ENCODE peak calls at places on chromosome 14, in nine cellular contexts. One of them, this sample, is unnamed.

GRCh38 chr14:60684203-60684602 is 34.9 kb upstream of the SIX1 start:
- DNase-seq in uterus: no peak
- DNase-seq in lower lobe of right lung: no peak
- DNase-seq in AG04449: no peak
- DNase-seq in mesothelial cell of epicardium: no peak
- DNase-seq in pancreas: no peak
- DNase-seq in fibroblast of mammary gland: peak; percentile 27
- DNase-seq in mammary epithelial cell: no peak
- DNase-seq in H9: no peak
- DNase-seq in this sample: no peak

GRCh38 chr14:81323621-81324400 is 76.3 kb downstream of the STON2 start:
- DNase-seq in uterus: no peak
- DNase-seq in AG04449: no peak
- DNase-seq in H9: peak; percentile 79
- DNase-seq in lower lobe of right lung: peak; percentile 47
- DNase-seq in pancreas: no peak
- DNase-seq in mammary epithelial cell: peak; percentile 90
- DNase-seq in mesothelial cell of epicardium: peak; percentile 28
- DNase-seq in fibroblast of mammary gland: no peak
- DNase-seq in this sample: peak; percentile 52

GRCh38 chr14:69554500-69554899 is 20.2 kb downstream of the CCDC177 start:
- DNase-seq in pancreas: no peak
- DNase-seq in H9: no peak
- DNase-seq in mesothelial cell of epicardium: no peak
- DNase-seq in fibroblast of mammary gland: peak; percentile 25
- DNase-seq in lower lobe of right lung: no peak
- DNase-seq in AG04449: no peak
- DNase-seq in uterus: no peak
- DNase-seq in mammary epithelial cell: no peak
- DNase-seq in this sample: no peak

GRCh38 chr14:99191663-99192621 is 80.1 kb downstream of the BCL11B start:
- DNase-seq in mesothelial cell of epicardium: no peak
- DNase-seq in fibroblast of mammary gland: peak; percentile 46
- DNase-seq in mammary epithelial cell: peak; percentile 51
- DNase-seq in uterus: peak; percentile 67
- DNase-seq in lower lobe of right lung: no peak
- DNase-seq in pancreas: peak; percentile 60
- DNase-seq in H9: no peak
- DNase-seq in AG04449: peak; percentile 5
- DNase-seq in this sample: no peak

GRCh38 chr14:102015045-102015685 is 50.8 kb downstream of the DYNC1H1 start:
- DNase-seq in H9: no peak
- DNase-seq in pancreas: no peak
- DNase-seq in fibroblast of mammary gland: peak; percentile 32
- DNase-seq in mammary epithelial cell: no peak
- DNase-seq in mesothelial cell of epicardium: no peak
- DNase-seq in lower lobe of right lung: no peak
- DNase-seq in AG04449: no peak
- DNase-seq in uterus: no peak
- DNase-seq in this sample: no peak

GRCh38 chr14:23551266-23552028 is at the start of gene ZFHX2:
- DNase-seq in uterus: peak; percentile 50
- DNase-seq in AG04449: no peak
- DNase-seq in H9: peak; percentile 95
- DNase-seq in fibroblast of mammary gland: peak; percentile 37
- DNase-seq in mesothelial cell of epicardium: peak; percentile 59
- DNase-seq in lower lobe of right lung: peak; percentile 84
- DNase-seq in mammary epithelial cell: peak; percentile 54
- DNase-seq in pancreas: peak; percentile 94
- DNase-seq in this sample: peak; percentile 88

GRCh38 chr14:47665337-47666134 is 9.9 kb downstream of the MDGA2 start:
- DNase-seq in mammary epithelial cell: no peak
- DNase-seq in mesothelial cell of epicardium: no peak
- DNase-seq in fibroblast of mammary gland: no peak
- DNase-seq in H9: no peak
- DNase-seq in lower lobe of right lung: no peak
- DNase-seq in AG04449: no peak
- DNase-seq in pancreas: no peak
- DNase-seq in uterus: no peak
- DNase-seq in this sample: no peak

GRCh38 chr14:61608245-61609142 is 86.8 kb upstream of the HIF1A start:
- DNase-seq in pancreas: no peak
- DNase-seq in lower lobe of right lung: no peak
- DNase-seq in mesothelial cell of epicardium: no peak
- DNase-seq in mammary epithelial cell: no peak
- DNase-seq in AG04449: no peak
- DNase-seq in fibroblast of mammary gland: peak; percentile 54
- DNase-seq in uterus: no peak
- DNase-seq in H9: no peak
- DNase-seq in this sample: no peak

GRCh38 chr14:34465069-34465859 is 3.2 kb upstream of the SPTSSA start:
- DNase-seq in H9: no peak
- DNase-seq in mammary epithelial cell: no peak
- DNase-seq in fibroblast of mammary gland: peak; percentile 55
- DNase-seq in uterus: no peak
- DNase-seq in lower lobe of right lung: no peak
- DNase-seq in pancreas: no peak
- DNase-seq in AG04449: no peak
- DNase-seq in mesothelial cell of epicardium: no peak
- DNase-seq in this sample: no peak

GRCh38 chr14:104423715-104424405 is 155.7 kb upstream of the C14orf180 start:
- DNase-seq in pancreas: no peak
- DNase-seq in uterus: no peak
- DNase-seq in mammary epithelial cell: no peak
- DNase-seq in AG04449: no peak
- DNase-seq in lower lobe of right lung: no peak
- DNase-seq in fibroblast of mammary gland: no peak
- DNase-seq in mesothelial cell of epicardium: no peak
- DNase-seq in H9: no peak
- DNase-seq in this sample: no peak

GRCh38 chr14:104658325-104658712 is 31.1 kb upstream of the INF2 start:
- DNase-seq in uterus: no peak
- DNase-seq in AG04449: no peak
- DNase-seq in lower lobe of right lung: no peak
- DNase-seq in mesothelial cell of epicardium: no peak
- DNase-seq in pancreas: no peak
- DNase-seq in mammary epithelial cell: no peak
- DNase-seq in H9: no peak
- DNase-seq in fibroblast of mammary gland: no peak
- DNase-seq in this sample: no peak

GRCh38 chr14:98698341-98698740 is 573.7 kb downstream of the BCL11B start:
- DNase-seq in fibroblast of mammary gland: no peak
- DNase-seq in mesothelial cell of epicardium: no peak
- DNase-seq in AG04449: no peak
- DNase-seq in uterus: no peak
- DNase-seq in lower lobe of right lung: no peak
- DNase-seq in mammary epithelial cell: no peak
- DNase-seq in pancreas: no peak
- DNase-seq in H9: no peak
- DNase-seq in this sample: no peak

GRCh38 chr14:101774006-101774755 is 12.7 kb downstream of the PPP2R5C start:
- DNase-seq in mesothelial cell of epicardium: no peak
- DNase-seq in fibroblast of mammary gland: no peak
- DNase-seq in lower lobe of right lung: no peak
- DNase-seq in pancreas: no peak
- DNase-seq in AG04449: no peak
- DNase-seq in mammary epithelial cell: no peak
- DNase-seq in uterus: no peak
- DNase-seq in H9: no peak
- DNase-seq in this sample: no peak

GRCh38 chr14:51382506-51382905 is 142.5 kb downstream of the TMX1 start:
- DNase-seq in pancreas: no peak
- DNase-seq in mesothelial cell of epicardium: no peak
- DNase-seq in fibroblast of mammary gland: no peak
- DNase-seq in H9: no peak
- DNase-seq in lower lobe of right lung: no peak
- DNase-seq in AG04449: no peak
- DNase-seq in uterus: no peak
- DNase-seq in mammary epithelial cell: peak; percentile 99
- DNase-seq in this sample: no peak

DNA sequence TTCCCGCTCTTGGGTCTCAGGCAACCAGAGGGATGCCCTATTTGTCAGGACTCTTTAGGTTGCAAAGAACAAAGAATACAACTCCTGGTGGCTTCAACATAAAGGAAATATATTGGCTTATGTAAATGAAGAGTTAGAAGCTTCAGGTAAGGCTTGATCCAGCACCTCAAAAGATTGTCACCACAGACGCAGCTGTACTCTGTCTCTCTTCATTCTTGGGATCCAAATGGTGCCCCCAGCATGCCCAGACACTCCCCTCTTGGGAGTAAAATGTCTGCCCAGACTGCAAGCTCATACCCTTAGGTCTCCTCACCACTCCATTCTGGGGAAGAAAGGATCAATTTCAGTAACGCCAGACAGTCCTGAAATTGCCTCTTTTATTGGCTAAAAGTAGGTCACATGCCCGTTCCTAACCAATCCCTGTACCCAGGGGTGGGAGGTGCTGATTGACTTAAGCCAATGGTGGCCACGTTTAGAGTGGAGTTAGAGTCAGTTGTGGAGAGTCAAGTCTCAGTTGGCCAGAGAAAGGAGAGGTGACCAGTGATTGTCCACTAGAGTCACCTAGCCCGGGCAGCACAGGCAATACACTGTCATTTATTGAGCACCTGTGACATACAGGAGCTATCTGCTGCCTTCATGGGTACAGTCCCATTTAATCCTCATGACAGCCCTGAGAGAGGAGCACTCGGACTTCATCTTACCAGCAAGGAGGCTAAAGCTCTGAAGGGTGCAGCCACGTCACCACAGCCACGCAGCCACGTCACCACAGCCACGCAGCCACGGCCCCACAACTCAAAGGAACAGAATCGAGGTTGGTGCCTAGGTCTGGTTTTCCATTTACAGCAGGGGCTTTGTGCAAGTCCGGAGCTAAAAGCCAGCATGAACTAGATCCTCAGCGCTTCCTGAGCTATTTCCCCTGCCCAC is 19.7 kb upstream of the BEGAIN start:
- DNase-seq in lower lobe of right lung: no peak
- DNase-seq in mesothelial cell of epicardium: no peak
- DNase-seq in AG04449: no peak
- DNase-seq in fibroblast of mammary gland: no peak
- DNase-seq in H9: peak; percentile 15
- DNase-seq in pancreas: peak; percentile 6
- DNase-seq in mammary epithelial cell: no peak
- DNase-seq in uterus: no peak
- DNase-seq in this sample: no peak
- TF ChIP-seq CTCF in lower lobe of right lung: no peak
- TF ChIP-seq CTCF in mesothelial cell of epicardium: no peak
- TF ChIP-seq CTCF in AG04449: no peak
- TF ChIP-seq CTCF in fibroblast of mammary gland: no peak
- TF ChIP-seq CTCF in H9: no peak
- TF ChIP-seq CTCF in pancreas: no peak
- TF ChIP-seq CTCF in mammary epithelial cell: no peak
- TF ChIP-seq CTCF in uterus: no peak
- TF ChIP-seq CTCF in this sample: no peak

DNA sequence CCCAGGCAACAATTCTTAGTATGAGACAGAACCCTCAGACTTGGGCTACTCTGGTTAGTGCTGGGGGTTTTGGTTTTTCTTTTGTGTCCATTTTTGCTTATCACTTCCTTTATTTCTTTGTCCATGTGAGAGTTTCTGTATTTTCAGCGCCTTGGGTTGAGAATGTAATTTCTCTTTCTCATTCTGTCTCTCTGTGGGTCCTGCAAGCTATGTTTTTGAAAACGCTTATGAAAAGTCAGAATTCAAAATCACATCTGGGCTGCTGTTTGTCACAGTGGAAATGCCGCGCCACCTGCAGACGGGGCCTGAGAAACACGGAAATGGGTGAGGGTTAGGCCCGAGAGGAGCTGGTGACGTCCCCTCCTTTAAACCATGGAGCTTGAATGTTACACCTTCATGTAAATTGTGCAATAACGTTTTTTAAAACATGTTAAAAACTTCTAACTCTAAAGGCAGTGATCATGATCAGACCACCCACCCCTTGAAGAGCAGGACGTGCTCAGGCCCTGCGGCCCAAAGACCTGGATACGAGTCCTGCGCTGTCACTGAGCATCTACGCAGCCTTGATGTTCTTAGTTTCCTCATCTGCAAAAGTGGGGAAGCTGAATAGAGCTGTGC is 26.1 kb downstream of the JDP2 start:
- DNase-seq in uterus: no peak
- DNase-seq in pancreas: no peak
- DNase-seq in mesothelial cell of epicardium: no peak
- DNase-seq in AG04449: no peak
- DNase-seq in mammary epithelial cell: no peak
- DNase-seq in lower lobe of right lung: no peak
- DNase-seq in H9: no peak
- DNase-seq in fibroblast of mammary gland: no peak
- DNase-seq in this sample: no peak
- TF ChIP-seq CTCF in uterus: no peak
- TF ChIP-seq CTCF in pancreas: no peak
- TF ChIP-seq CTCF in mesothelial cell of epicardium: no peak
- TF ChIP-seq CTCF in AG04449: no peak
- TF ChIP-seq CTCF in mammary epithelial cell: no peak
- TF ChIP-seq CTCF in lower lobe of right lung: no peak
- TF ChIP-seq CTCF in H9: peak; percentile 47
- TF ChIP-seq CTCF in fibroblast of mammary gland: no peak
- TF ChIP-seq CTCF in this sample: no peak

DNA sequence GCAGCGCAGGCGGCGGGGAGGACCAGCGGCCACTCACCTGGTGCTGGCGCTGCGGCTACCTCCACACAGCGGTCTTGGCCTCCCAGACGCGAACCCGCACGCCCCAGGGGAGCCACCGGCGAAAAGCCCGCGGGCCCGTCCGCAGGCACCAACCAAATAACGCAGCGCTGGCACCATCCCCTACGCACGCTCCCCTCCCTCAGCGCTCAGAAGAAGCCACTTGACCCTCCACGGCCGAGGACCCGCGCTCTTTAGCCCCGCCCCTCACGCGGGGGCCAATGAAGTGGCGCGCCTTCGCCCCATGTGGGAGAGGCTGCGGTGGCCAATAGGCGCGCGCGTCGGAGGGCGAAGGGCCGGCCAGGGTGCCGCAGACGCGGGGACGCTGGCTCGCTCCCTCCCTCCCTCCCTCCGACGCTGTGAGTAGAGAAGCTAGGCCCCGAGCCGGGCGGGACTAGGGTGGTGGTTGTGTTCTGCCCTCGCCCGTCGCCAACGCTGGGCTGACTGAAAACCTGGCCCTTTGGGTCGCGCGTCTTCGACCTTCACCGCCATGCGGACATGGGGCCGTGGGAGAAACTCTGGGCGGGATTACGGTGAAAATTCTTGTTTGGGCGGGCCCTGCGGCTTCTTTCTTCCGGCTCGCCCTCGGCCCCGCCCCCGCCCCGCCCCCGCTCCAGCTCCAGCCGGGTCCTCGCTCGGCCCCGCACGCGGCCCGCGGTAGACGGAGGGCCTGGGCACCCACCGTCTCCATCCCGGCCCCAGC is at the start of the genes DMAC2L and L2HGDH:
- DNase-seq in fibroblast of mammary gland: peak; percentile 81
- DNase-seq in mesothelial cell of epicardium: peak; percentile 77
- DNase-seq in uterus: peak; percentile 90
- DNase-seq in mammary epithelial cell: peak; percentile 95
- DNase-seq in H9: peak; percentile 97
- DNase-seq in AG04449: peak; percentile 36
- DNase-seq in pancreas: peak; percentile 93
- DNase-seq in lower lobe of right lung: peak; percentile 96
- DNase-seq in this sample: peak; percentile 94
- TF ChIP-seq CTCF in fibroblast of mammary gland: no peak
- TF ChIP-seq CTCF in mesothelial cell of epicardium: no peak
- TF ChIP-seq CTCF in uterus: no peak
- TF ChIP-seq CTCF in mammary epithelial cell: no peak
- TF ChIP-seq CTCF in H9: peak; percentile 22
- TF ChIP-seq CTCF in AG04449: no peak
- TF ChIP-seq CTCF in pancreas: no peak
- TF ChIP-seq CTCF in lower lobe of right lung: no peak
- TF ChIP-seq CTCF in this sample: no peak

GRCh38 chr14:65501328-65501727 is 88.8 kb downstream of the FUT8 start:
- DNase-seq in AG04449: no peak
- DNase-seq in lower lobe of right lung: no peak
- DNase-seq in uterus: no peak
- DNase-seq in pancreas: no peak
- DNase-seq in mesothelial cell of epicardium: no peak
- DNase-seq in H9: no peak
- DNase-seq in fibroblast of mammary gland: no peak
- DNase-seq in mammary epithelial cell: no peak
- DNase-seq in this sample: no peak
- TF ChIP-seq CTCF in AG04449: peak; percentile 12
- TF ChIP-seq CTCF in lower lobe of right lung: no peak
- TF ChIP-seq CTCF in uterus: no peak
- TF ChIP-seq CTCF in pancreas: no peak
- TF ChIP-seq CTCF in mesothelial cell of epicardium: no peak
- TF ChIP-seq CTCF in H9: peak; percentile 24
- TF ChIP-seq CTCF in fibroblast of mammary gland: peak; percentile 11
- TF ChIP-seq CTCF in mammary epithelial cell: peak; percentile 22
- TF ChIP-seq CTCF in this sample: no peak

This sample was measured in nephron progenitor cell.